ENCODE peak calls at places on chromosome 20, in seven cellular contexts. A, J, I, M, D, G and S are unnamed samples.

GRCh38 chr20:52943185-52943841 is 28.8 kb upstream of the TSHZ2 start:
- DNase-seq in A (no peak), D (no peak), I (no peak), J (no peak), M (no peak), G (peak), S (no peak)

GRCh38 chr20:17613328-17614175 is 43.7 kb downstream of the DSTN start:
- DNase-seq in I (no peak), G (peak), A (no peak), M (no peak), D (no peak), J (no peak), S (no peak)

GRCh38 chr20:8790442-8791074 is 278.3 kb upstream of the PLCB4 start:
- DNase-seq in D (peak), J (peak), A (peak), G (peak), M (peak), I (no peak), S (no peak)

GRCh38 chr20:11852801-11853200 is 64.9 kb upstream of the BTBD3 start:
- DNase-seq in D (no peak), A (no peak), J (no peak), G (peak), I (no peak), M (no peak), S (no peak)

GRCh38 chr20:17662333-17663039 is 19.6 kb downstream of the RRBP1 start:
- DNase-seq in I (peak), A (no peak), J (no peak), M (no peak), G (peak), D (no peak), S (no peak)

GRCh38 chr20:49698477-49698876 is 15.2 kb downstream of the B4GALT5 start:
- DNase-seq in I (no peak), G (no peak), D (no peak), A (no peak), J (no peak), M (no peak), S (no peak)

GRCh38 chr20:50245561-50246366 is 55.1 kb downstream of the CEBPB start:
- DNase-seq in J (no peak), I (no peak), G (peak), D (no peak), A (no peak), M (no peak), S (no peak)

GRCh38 chr20:62476074-62476838 is 461 bp upstream of the GATA5 start:
- DNase-seq in A (no peak), J (peak), D (no peak), G (no peak), I (no peak), M (peak), S (peak)

GRCh38 chr20:52896348-52896747 is 75.8 kb upstream of the TSHZ2 start:
- DNase-seq in G (no peak), D (no peak), J (no peak), A (no peak), I (no peak), M (no peak), S (no peak)

GRCh38 chr20:3162080-3162611 is 2.5 kb upstream of the FASTKD5 start:
- DNase-seq in G (no peak), M (no peak), I (no peak), D (no peak), A (no peak), J (no peak), S (no peak)

GRCh38 chr20:45340951-45341350 is 7.3 kb downstream of the SDC4 start:
- DNase-seq in G (no peak), A (no peak), D (no peak), M (no peak), J (peak), I (no peak), S (no peak)